ENCODE peak calls at places on chromosomes 6 and 20, in four cellular contexts. F, A, V and Z are unnamed samples.
A peak's percentile ranks its signal among the peaks of the same experiment; 100 is the strongest.

GRCh38 chr6:117072781-117073180 is 192.6 kb upstream of the VGLL2 start:
- DNase-seq in F (no peak), V (no peak), A (no peak), Z (peak; percentile 21)

GRCh38 chr6:146851837-146852236 is 253.1 kb downstream of the ADGB start:
- DNase-seq in F (peak; percentile 27), V (no peak), A (no peak), Z (no peak)

GRCh38 chr6:45563092-45563491 is 185.4 kb upstream of the SUPT3H start:
- DNase-seq in A (no peak), F (no peak), V (no peak), Z (no peak)

GRCh38 chr20:62352402-62353288 is 14.5 kb downstream of the LAMA5 start:
- DNase-seq in A (peak; percentile 81), V (no peak), F (no peak), Z (no peak)

GRCh38 chr20:50858525-50858924 is 63.7 kb downstream of the BCAS4 start:
- DNase-seq in A (no peak), F (no peak), V (no peak), Z (no peak)

GRCh38 chr6:113306552-113307145 is 550.5 kb upstream of the MARCKS start:
- DNase-seq in V (peak; percentile 0), F (no peak), A (peak; percentile 6), Z (peak; percentile 81)

GRCh38 chr6:25713802-25714201 is 40.7 kb upstream of the SLC17A4 start:
- DNase-seq in F (no peak), V (no peak), A (peak; percentile 47), Z (no peak)

GRCh38 chr20:62056975-62057374 is 8.7 kb downstream of the TAF4 start:
- DNase-seq in F (no peak), A (no peak), V (no peak), Z (no peak)

GRCh38 chr6:99458319-99458718 is 33.2 kb upstream of the PNISR start:
- DNase-seq in V (no peak), A (no peak), F (no peak), Z (no peak)

GRCh38 chr6:17397764-17398194 is 4.4 kb downstream of the CAP2 start:
- DNase-seq in F (no peak), A (no peak), V (no peak), Z (no peak)

GRCh38 chr6:131822119-131822518 is 14.3 kb downstream of the ENPP1 start:
- DNase-seq in V (no peak), A (no peak), F (no peak), Z (no peak)